ENCODE peak calls at places on chromosomes 2 and 18, in four cellular contexts. One of them, this sample, is unnamed.

GRCh38 chr2:240215676-240216051 is 75.2 kb upstream of the OTOS start:
- DNase-seq in lower lobe of right lung: no peak
- DNase-seq in gastrocnemius medialis: no peak
- DNase-seq in colonic mucosa: no peak
- DNase-seq in this sample: no peak

GRCh38 chr2:54103454-54104314 is 11.7 kb upstream of the ACYP2 start:
- DNase-seq in lower lobe of right lung: no peak
- DNase-seq in colonic mucosa: peak
- DNase-seq in gastrocnemius medialis: no peak
- DNase-seq in this sample: peak

GRCh38 chr2:207796585-207797350 is 27.1 kb upstream of the FZD5 start:
- DNase-seq in lower lobe of right lung: peak
- DNase-seq in colonic mucosa: peak
- DNase-seq in gastrocnemius medialis: no peak
- DNase-seq in this sample: peak

GRCh38 chr2:160566717-160567116 is 73.1 kb upstream of the RBMS1 start:
- DNase-seq in gastrocnemius medialis: no peak
- DNase-seq in lower lobe of right lung: no peak
- DNase-seq in colonic mucosa: no peak
- DNase-seq in this sample: no peak

GRCh38 chr2:224650815-224651439 is 65.2 kb downstream of the CCDC195 start:
- DNase-seq in lower lobe of right lung: no peak
- DNase-seq in colonic mucosa: peak
- DNase-seq in gastrocnemius medialis: no peak
- DNase-seq in this sample: peak

GRCh38 chr2:54516842-54517241 is 60.7 kb downstream of the SPTBN1 start:
- DNase-seq in lower lobe of right lung: no peak
- DNase-seq in colonic mucosa: no peak
- DNase-seq in gastrocnemius medialis: no peak
- DNase-seq in this sample: no peak

GRCh38 chr2:240458044-240458899 is 22.8 kb downstream of the GPC1 start:
- DNase-seq in gastrocnemius medialis: peak
- DNase-seq in lower lobe of right lung: peak
- DNase-seq in colonic mucosa: no peak
- DNase-seq in this sample: no peak

GRCh38 chr2:147538088-147538487 is 306.7 kb upstream of the ACVR2A start:
- DNase-seq in gastrocnemius medialis: no peak
- DNase-seq in lower lobe of right lung: no peak
- DNase-seq in colonic mucosa: no peak
- DNase-seq in this sample: no peak

GRCh38 chr2:85725451-85725850 is 28.3 kb upstream of the ATOH8 start:
- DNase-seq in lower lobe of right lung: no peak
- DNase-seq in colonic mucosa: no peak
- DNase-seq in gastrocnemius medialis: no peak
- DNase-seq in this sample: no peak

GRCh38 chr2:10861765-10862164 is 49.2 kb upstream of the PDIA6 start:
- DNase-seq in gastrocnemius medialis: no peak
- DNase-seq in lower lobe of right lung: no peak
- DNase-seq in colonic mucosa: no peak
- DNase-seq in this sample: no peak

GRCh38 chr2:234626566-234627130 is 129.8 kb upstream of the ARL4C start:
- DNase-seq in lower lobe of right lung: no peak
- DNase-seq in colonic mucosa: no peak
- DNase-seq in gastrocnemius medialis: no peak
- DNase-seq in this sample: no peak

GRCh38 chr18:80245781-80246655 is 1.3 kb downstream of the PARD6G start:
- DNase-seq in gastrocnemius medialis: no peak
- DNase-seq in colonic mucosa: no peak
- DNase-seq in lower lobe of right lung: no peak
- DNase-seq in this sample: no peak

GRCh38 chr2:120754067-120754960 is 18.6 kb downstream of the GLI2 start:
- DNase-seq in lower lobe of right lung: no peak
- DNase-seq in colonic mucosa: no peak
- DNase-seq in gastrocnemius medialis: no peak
- DNase-seq in this sample: no peak

GRCh38 chr2:229054311-229054710 is 216.8 kb downstream of the PID1 start:
- DNase-seq in colonic mucosa: no peak
- DNase-seq in gastrocnemius medialis: no peak
- DNase-seq in lower lobe of right lung: no peak
- DNase-seq in this sample: no peak

GRCh38 chr18:79401494-79402208 is 5.9 kb downstream of the NFATC1 start:
- DNase-seq in colonic mucosa: no peak
- DNase-seq in lower lobe of right lung: peak
- DNase-seq in gastrocnemius medialis: peak
- DNase-seq in this sample: no peak

GRCh38 chr2:33380001-33380609 is 96.3 kb upstream of the RASGRP3 start:
- DNase-seq in lower lobe of right lung: no peak
- DNase-seq in gastrocnemius medialis: no peak
- DNase-seq in colonic mucosa: no peak
- DNase-seq in this sample: no peak

GRCh38 chr2:226623587-226624368 is 175.8 kb downstream of the IRS1 start:
- DNase-seq in gastrocnemius medialis: no peak
- DNase-seq in colonic mucosa: no peak
- DNase-seq in lower lobe of right lung: no peak
- DNase-seq in this sample: no peak

GRCh38 chr2:142741764-142742269 is 135.6 kb upstream of the KYNU start:
- DNase-seq in gastrocnemius medialis: no peak
- DNase-seq in lower lobe of right lung: no peak
- DNase-seq in colonic mucosa: no peak
- DNase-seq in this sample: no peak

GRCh38 chr2:225120175-225120574 is 77.9 kb upstream of the DOCK10 start:
- DNase-seq in lower lobe of right lung: no peak
- DNase-seq in gastrocnemius medialis: no peak
- DNase-seq in colonic mucosa: no peak
- DNase-seq in this sample: no peak

GRCh38 chr2:182426915-182427233 is at the start of gene PDE1A:
- DNase-seq in gastrocnemius medialis: no peak
- DNase-seq in colonic mucosa: no peak
- DNase-seq in lower lobe of right lung: no peak
- DNase-seq in this sample: no peak

GRCh38 chr2:109507217-109507616 is 106.5 kb downstream of the SEPTIN10 start:
- DNase-seq in gastrocnemius medialis: no peak
- DNase-seq in colonic mucosa: no peak
- DNase-seq in lower lobe of right lung: no peak
- DNase-seq in this sample: no peak

GRCh38 chr2:232282486-232282885 is 96.1 kb upstream of the ALPP start:
- DNase-seq in colonic mucosa: no peak
- DNase-seq in lower lobe of right lung: no peak
- DNase-seq in gastrocnemius medialis: no peak
- DNase-seq in this sample: no peak

GRCh38 chr2:162967826-162968225 is 129.3 kb upstream of the KCNH7 start:
- DNase-seq in colonic mucosa: no peak
- DNase-seq in gastrocnemius medialis: no peak
- DNase-seq in lower lobe of right lung: no peak
- DNase-seq in this sample: no peak

GRCh38 chr18:48771641-48772380 is 179.0 kb downstream of the SMAD7 start:
- DNase-seq in lower lobe of right lung: peak
- DNase-seq in colonic mucosa: no peak
- DNase-seq in gastrocnemius medialis: peak
- DNase-seq in this sample: no peak

GRCh38 chr18:24488824-24489493 is 28.5 kb downstream of the HRH4 start:
- DNase-seq in gastrocnemius medialis: no peak
- DNase-seq in lower lobe of right lung: no peak
- DNase-seq in colonic mucosa: no peak
- DNase-seq in this sample: peak

GRCh38 chr2:108193251-108193650 is 46.5 kb upstream of the SULT1C3 start:
- DNase-seq in gastrocnemius medialis: no peak
- DNase-seq in colonic mucosa: no peak
- DNase-seq in lower lobe of right lung: no peak
- DNase-seq in this sample: no peak

GRCh38 chr2:119469131-119469530 is 37.5 kb downstream of the TMEM37 start:
- DNase-seq in lower lobe of right lung: no peak
- DNase-seq in gastrocnemius medialis: no peak
- DNase-seq in colonic mucosa: no peak
- DNase-seq in this sample: no peak

GRCh38 chr2:190996338-190996946 is 17.5 kb downstream of the STAT1 start:
- DNase-seq in colonic mucosa: no peak
- DNase-seq in lower lobe of right lung: peak
- DNase-seq in gastrocnemius medialis: no peak
- DNase-seq in this sample: peak

GRCh38 chr2:197952540-197953202 is 148.3 kb downstream of the PLCL1 start:
- DNase-seq in gastrocnemius medialis: no peak
- DNase-seq in colonic mucosa: no peak
- DNase-seq in lower lobe of right lung: no peak
- DNase-seq in this sample: no peak

DNA sequence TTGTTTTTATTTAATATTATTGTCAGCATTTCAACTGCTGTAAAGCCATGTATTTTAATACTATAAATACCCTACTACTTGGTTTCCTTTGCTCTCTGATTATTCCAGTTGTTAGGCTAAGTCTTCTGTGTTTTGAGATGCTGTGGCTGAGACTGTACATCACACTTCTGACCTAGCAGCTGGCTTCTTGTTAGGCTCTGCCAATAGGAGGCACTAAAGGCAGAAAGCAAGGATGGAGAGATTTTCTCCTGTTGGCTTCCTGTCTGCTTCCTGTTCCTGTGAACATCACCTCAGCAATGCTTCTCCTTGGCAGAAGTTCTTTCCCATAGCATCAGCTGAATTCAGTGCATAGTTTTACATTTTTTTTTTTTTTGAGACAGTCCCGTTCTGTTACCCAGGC is 68.3 kb upstream of the YPEL5 start:
- DNase-seq in gastrocnemius medialis: no peak
- DNase-seq in lower lobe of right lung: no peak
- DNase-seq in colonic mucosa: no peak
- DNase-seq in this sample: no peak
- TF ChIP-seq CTCF in gastrocnemius medialis: no peak
- TF ChIP-seq CTCF in lower lobe of right lung: no peak
- TF ChIP-seq CTCF in colonic mucosa: no peak
- TF ChIP-seq CTCF in this sample: no peak

GRCh38 chr2:217866457-217866856 is 136.3 kb downstream of the TNS1 start:
- DNase-seq in colonic mucosa: no peak
- DNase-seq in gastrocnemius medialis: peak
- DNase-seq in lower lobe of right lung: no peak
- DNase-seq in this sample: no peak
- TF ChIP-seq CTCF in colonic mucosa: no peak
- TF ChIP-seq CTCF in gastrocnemius medialis: no peak
- TF ChIP-seq CTCF in lower lobe of right lung: no peak
- TF ChIP-seq CTCF in this sample: no peak

DNA sequence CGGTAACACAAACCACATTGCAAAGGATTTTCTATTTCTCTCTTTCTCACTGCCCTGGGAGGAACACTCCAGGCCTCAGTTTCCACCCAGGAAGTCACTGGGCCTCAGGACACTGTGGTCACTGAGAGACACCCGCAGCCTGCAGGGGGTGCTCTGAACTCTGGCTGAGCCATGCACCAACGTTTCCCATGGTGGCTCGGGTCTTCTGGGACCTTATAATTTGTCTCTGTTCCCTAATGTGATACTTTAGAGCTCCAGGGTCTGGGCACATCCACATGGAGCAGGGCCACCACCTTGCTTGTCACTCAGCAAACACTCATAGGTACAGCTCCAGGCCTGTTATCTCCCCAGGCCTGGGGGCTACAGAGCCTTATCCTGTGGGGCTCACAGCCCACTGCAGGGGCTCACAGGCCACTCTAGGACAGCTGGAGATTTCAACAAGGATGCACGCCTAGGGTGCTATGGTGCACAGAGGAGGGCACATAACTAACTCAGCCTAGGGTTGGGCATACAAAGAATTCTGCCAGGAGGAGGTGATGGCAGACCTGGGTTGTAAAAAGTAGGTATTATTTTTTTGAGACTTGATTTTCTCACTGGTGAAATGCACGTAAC is 2.9 kb upstream of the HS1BP3 start:
- DNase-seq in gastrocnemius medialis: no peak
- DNase-seq in colonic mucosa: no peak
- DNase-seq in lower lobe of right lung: peak
- DNase-seq in this sample: no peak
- TF ChIP-seq CTCF in gastrocnemius medialis: no peak
- TF ChIP-seq CTCF in colonic mucosa: no peak
- TF ChIP-seq CTCF in lower lobe of right lung: no peak
- TF ChIP-seq CTCF in this sample: no peak

GRCh38 chr2:214591359-214591758 is 180.5 kb downstream of the VWC2L start:
- DNase-seq in colonic mucosa: no peak
- DNase-seq in lower lobe of right lung: no peak
- DNase-seq in gastrocnemius medialis: no peak
- DNase-seq in this sample: no peak

GRCh38 chr2:214587442-214587841 is 176.6 kb downstream of the VWC2L start:
- DNase-seq in colonic mucosa: no peak
- DNase-seq in gastrocnemius medialis: no peak
- DNase-seq in lower lobe of right lung: no peak
- DNase-seq in this sample: no peak
- TF ChIP-seq CTCF in colonic mucosa: no peak
- TF ChIP-seq CTCF in gastrocnemius medialis: no peak
- TF ChIP-seq CTCF in lower lobe of right lung: no peak
- TF ChIP-seq CTCF in this sample: no peak

GRCh38 chr2:61175036-61175435 is 13.0 kb downstream of the C2orf74 start:
- DNase-seq in gastrocnemius medialis: no peak
- DNase-seq in lower lobe of right lung: no peak
- DNase-seq in colonic mucosa: no peak
- DNase-seq in this sample: no peak

GRCh38 chr2:61178603-61179545 is 16.9 kb downstream of the C2orf74 start:
- DNase-seq in gastrocnemius medialis: peak
- DNase-seq in colonic mucosa: peak
- DNase-seq in lower lobe of right lung: peak
- DNase-seq in this sample: no peak

GRCh38 chr2:61177727-61178549 is 15.9 kb downstream of the C2orf74 start:
- DNase-seq in colonic mucosa: peak
- DNase-seq in gastrocnemius medialis: peak
- DNase-seq in lower lobe of right lung: peak
- DNase-seq in this sample: peak

GRCh38 chr2:61179701-61180639 is 18.0 kb downstream of the C2orf74 start:
- DNase-seq in gastrocnemius medialis: peak
- DNase-seq in lower lobe of right lung: no peak
- DNase-seq in colonic mucosa: peak
- DNase-seq in this sample: no peak

GRCh38 chr2:61176755-61177726 is 15.1 kb downstream of the C2orf74 start:
- DNase-seq in colonic mucosa: peak
- DNase-seq in gastrocnemius medialis: peak
- DNase-seq in lower lobe of right lung: peak
- DNase-seq in this sample: peak
- TF ChIP-seq CTCF in colonic mucosa: no peak
- TF ChIP-seq CTCF in gastrocnemius medialis: no peak
- TF ChIP-seq CTCF in lower lobe of right lung: no peak
- TF ChIP-seq CTCF in this sample: no peak

DNA sequence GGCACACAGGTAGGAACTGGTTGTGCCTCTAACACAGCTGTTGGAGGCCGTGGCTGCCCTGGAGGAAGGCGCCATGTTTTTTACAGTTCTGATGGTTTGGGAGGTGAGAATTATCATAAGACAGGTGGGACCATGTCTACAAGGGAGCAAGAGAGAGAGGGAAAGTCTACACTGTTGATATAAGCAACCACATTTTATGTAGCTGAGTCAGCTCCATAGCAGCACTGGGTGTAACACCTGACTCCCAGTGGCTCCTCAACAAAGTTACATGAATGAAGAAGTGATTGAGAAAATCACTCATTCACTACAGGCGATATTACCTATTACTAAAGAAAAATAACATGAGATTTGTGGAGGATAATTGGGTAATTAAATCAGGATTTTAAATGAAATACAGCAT is 41.3 kb upstream of the ACAA2 start:
- DNase-seq in colonic mucosa: no peak
- DNase-seq in gastrocnemius medialis: no peak
- DNase-seq in lower lobe of right lung: no peak
- DNase-seq in this sample: no peak
- TF ChIP-seq CTCF in colonic mucosa: no peak
- TF ChIP-seq CTCF in gastrocnemius medialis: no peak
- TF ChIP-seq CTCF in lower lobe of right lung: no peak
- TF ChIP-seq CTCF in this sample: no peak